ENCODE peak calls at places on chromosome 21, in six cellular contexts. One of them, this sample, is unnamed.
A peak's percentile ranks its signal among the peaks of the same experiment; 100 is the strongest.

GRCh38 chr21:46227811-46228344 is 696 bp downstream of the LSS start:
- DNase-seq in SJCRH30: no peak
- DNase-seq in right atrium auricular region: no peak
- DNase-seq in K562: no peak
- DNase-seq in psoas muscle: no peak
- DNase-seq in uterus: no peak
- DNase-seq in this sample: peak; percentile 55

GRCh38 chr21:31893841-31894240 is 21.0 kb downstream of the HUNK start:
- DNase-seq in SJCRH30: peak; percentile 35
- DNase-seq in right atrium auricular region: no peak
- DNase-seq in K562: no peak
- DNase-seq in psoas muscle: no peak
- DNase-seq in uterus: no peak
- DNase-seq in this sample: no peak

GRCh38 chr21:45078877-45079281 is 4.5 kb downstream of the ADARB1 start:
- DNase-seq in SJCRH30: no peak
- DNase-seq in right atrium auricular region: no peak
- DNase-seq in K562: no peak
- DNase-seq in psoas muscle: no peak
- DNase-seq in uterus: no peak
- DNase-seq in this sample: peak; percentile 60

GRCh38 chr21:19034041-19034440 is 630.5 kb upstream of the TMPRSS15 start:
- DNase-seq in SJCRH30: no peak
- DNase-seq in right atrium auricular region: no peak
- DNase-seq in K562: no peak
- DNase-seq in psoas muscle: no peak
- DNase-seq in uterus: no peak
- DNase-seq in this sample: no peak

GRCh38 chr21:17610862-17611261 is 1.8 kb downstream of the BTG3 start:
- DNase-seq in SJCRH30: no peak
- DNase-seq in right atrium auricular region: no peak
- DNase-seq in K562: no peak
- DNase-seq in psoas muscle: no peak
- DNase-seq in uterus: no peak
- DNase-seq in this sample: no peak

GRCh38 chr21:45361033-45361997 is 43.6 kb upstream of the COL18A1 start:
- DNase-seq in SJCRH30: no peak
- DNase-seq in right atrium auricular region: no peak
- DNase-seq in K562: no peak
- DNase-seq in psoas muscle: no peak
- DNase-seq in uterus: no peak
- DNase-seq in this sample: no peak

GRCh38 chr21:45593162-45594022 is 50.1 kb upstream of the PCBP3 start:
- DNase-seq in SJCRH30: no peak
- DNase-seq in right atrium auricular region: no peak
- DNase-seq in K562: peak; percentile 7
- DNase-seq in psoas muscle: no peak
- DNase-seq in uterus: no peak
- DNase-seq in this sample: peak; percentile 34

GRCh38 chr21:46637952-46638746 is 2.7 kb downstream of the PRMT2 start:
- DNase-seq in SJCRH30: no peak
- DNase-seq in right atrium auricular region: no peak
- DNase-seq in K562: no peak
- DNase-seq in psoas muscle: no peak
- DNase-seq in uterus: no peak
- DNase-seq in this sample: no peak

GRCh38 chr21:44871576-44872265 is 1.8 kb downstream of the PTTG1IP start:
- DNase-seq in SJCRH30: no peak
- DNase-seq in right atrium auricular region: peak; percentile 86
- DNase-seq in K562: no peak
- DNase-seq in psoas muscle: peak; percentile 60
- DNase-seq in uterus: no peak
- DNase-seq in this sample: peak; percentile 74

GRCh38 chr21:28754127-28754611 is 238.5 kb downstream of the LTN1 start:
- DNase-seq in SJCRH30: no peak
- DNase-seq in right atrium auricular region: peak; percentile 88
- DNase-seq in K562: no peak
- DNase-seq in psoas muscle: no peak
- DNase-seq in uterus: peak; percentile 30
- DNase-seq in this sample: peak; percentile 68

GRCh38 chr21:44482581-44483287 is 27.4 kb downstream of the LRRC3 start:
- DNase-seq in SJCRH30: no peak
- DNase-seq in right atrium auricular region: no peak
- DNase-seq in K562: no peak
- DNase-seq in psoas muscle: no peak
- DNase-seq in uterus: no peak
- DNase-seq in this sample: no peak

GRCh38 chr21:41211041-41211426 is 43.1 kb downstream of the BACE2 start:
- DNase-seq in SJCRH30: no peak
- DNase-seq in right atrium auricular region: no peak
- DNase-seq in K562: no peak
- DNase-seq in psoas muscle: no peak
- DNase-seq in uterus: no peak
- DNase-seq in this sample: no peak

GRCh38 chr21:45721656-45722055 is 78.1 kb downstream of the PCBP3 start:
- DNase-seq in SJCRH30: no peak
- DNase-seq in right atrium auricular region: no peak
- DNase-seq in K562: no peak
- DNase-seq in psoas muscle: no peak
- DNase-seq in uterus: no peak
- DNase-seq in this sample: no peak

GRCh38 chr21:14493731-14494130 is 52.4 kb downstream of the SAMSN1 start:
- DNase-seq in SJCRH30: no peak
- DNase-seq in right atrium auricular region: no peak
- DNase-seq in K562: no peak
- DNase-seq in psoas muscle: no peak
- DNase-seq in uterus: no peak
- DNase-seq in this sample: no peak

GRCh38 chr21:32682696-32683474 is 44.9 kb downstream of the SYNJ1 start:
- DNase-seq in SJCRH30: no peak
- DNase-seq in right atrium auricular region: no peak
- DNase-seq in K562: no peak
- DNase-seq in psoas muscle: no peak
- DNase-seq in uterus: no peak
- DNase-seq in this sample: no peak

GRCh38 chr21:40685121-40685630 is 161.8 kb downstream of the DSCAM start:
- DNase-seq in SJCRH30: no peak
- DNase-seq in right atrium auricular region: no peak
- DNase-seq in K562: no peak
- DNase-seq in psoas muscle: no peak
- DNase-seq in uterus: no peak
- DNase-seq in this sample: no peak

GRCh38 chr21:16800536-16800935 is 712.3 kb upstream of the CXADR start:
- DNase-seq in SJCRH30: no peak
- DNase-seq in right atrium auricular region: no peak
- DNase-seq in K562: no peak
- DNase-seq in psoas muscle: no peak
- DNase-seq in uterus: no peak
- DNase-seq in this sample: no peak

GRCh38 chr21:24716306-24716918 is 890.9 kb downstream of the MRPL39 start:
- DNase-seq in SJCRH30: no peak
- DNase-seq in right atrium auricular region: no peak
- DNase-seq in K562: no peak
- DNase-seq in psoas muscle: no peak
- DNase-seq in uterus: no peak
- DNase-seq in this sample: no peak

GRCh38 chr21:40054403-40054802 is 187.2 kb downstream of the PCP4 start:
- DNase-seq in SJCRH30: peak; percentile 64
- DNase-seq in right atrium auricular region: peak; percentile 60
- DNase-seq in K562: no peak
- DNase-seq in psoas muscle: no peak
- DNase-seq in uterus: peak; percentile 22
- DNase-seq in this sample: peak; percentile 79

GRCh38 chr21:18467715-18468114 is 64.1 kb upstream of the TMPRSS15 start:
- DNase-seq in SJCRH30: no peak
- DNase-seq in right atrium auricular region: no peak
- DNase-seq in K562: no peak
- DNase-seq in psoas muscle: no peak
- DNase-seq in uterus: no peak
- DNase-seq in this sample: no peak

GRCh38 chr21:31490471-31490870 is 146.4 kb upstream of the TIAM1 start:
- DNase-seq in SJCRH30: peak; percentile 18
- DNase-seq in right atrium auricular region: no peak
- DNase-seq in K562: peak; percentile 79
- DNase-seq in psoas muscle: no peak
- DNase-seq in uterus: no peak
- DNase-seq in this sample: no peak

GRCh38 chr21:27953328-27954045 is 986.6 kb upstream of the ADAMTS5 start:
- DNase-seq in SJCRH30: no peak
- DNase-seq in right atrium auricular region: no peak
- DNase-seq in K562: no peak
- DNase-seq in psoas muscle: no peak
- DNase-seq in uterus: no peak
- DNase-seq in this sample: no peak

GRCh38 chr21:44765231-44766013 is 36.2 kb downstream of the UBE2G2 start:
- DNase-seq in SJCRH30: no peak
- DNase-seq in right atrium auricular region: no peak
- DNase-seq in K562: peak; percentile 88
- DNase-seq in psoas muscle: no peak
- DNase-seq in uterus: no peak
- DNase-seq in this sample: no peak

GRCh38 chr21:32140212-32141008 is 138.4 kb downstream of the MIS18A start:
- DNase-seq in SJCRH30: no peak
- DNase-seq in right atrium auricular region: no peak
- DNase-seq in K562: no peak
- DNase-seq in psoas muscle: no peak
- DNase-seq in uterus: no peak
- DNase-seq in this sample: no peak

GRCh38 chr21:28177008-28177603 is 815.6 kb downstream of the LTN1 start:
- DNase-seq in SJCRH30: no peak
- DNase-seq in right atrium auricular region: no peak
- DNase-seq in K562: no peak
- DNase-seq in psoas muscle: no peak
- DNase-seq in uterus: no peak
- DNase-seq in this sample: no peak

GRCh38 chr21:29175408-29176147 is 45.1 kb downstream of the MAP3K7CL start:
- DNase-seq in SJCRH30: no peak
- DNase-seq in right atrium auricular region: no peak
- DNase-seq in K562: no peak
- DNase-seq in psoas muscle: no peak
- DNase-seq in uterus: no peak
- DNase-seq in this sample: no peak

GRCh38 chr21:45280969-45281368 is 6.7 kb downstream of the POFUT2 start:
- DNase-seq in SJCRH30: no peak
- DNase-seq in right atrium auricular region: no peak
- DNase-seq in K562: no peak
- DNase-seq in psoas muscle: no peak
- DNase-seq in uterus: no peak
- DNase-seq in this sample: no peak

GRCh38 chr21:19541612-19542011 is 1138.0 kb upstream of the TMPRSS15 start:
- DNase-seq in SJCRH30: no peak
- DNase-seq in right atrium auricular region: no peak
- DNase-seq in K562: no peak
- DNase-seq in psoas muscle: no peak
- DNase-seq in uterus: no peak
- DNase-seq in this sample: no peak

GRCh38 chr21:18138507-18138906 is 106.1 kb upstream of the CHODL start:
- DNase-seq in SJCRH30: no peak
- DNase-seq in right atrium auricular region: no peak
- DNase-seq in K562: no peak
- DNase-seq in psoas muscle: no peak
- DNase-seq in uterus: no peak
- DNase-seq in this sample: no peak

GRCh38 chr21:46207920-46208571 is 20.5 kb downstream of the LSS start:
- DNase-seq in SJCRH30: peak; percentile 61
- DNase-seq in right atrium auricular region: no peak
- DNase-seq in K562: no peak
- DNase-seq in psoas muscle: no peak
- DNase-seq in uterus: no peak
- DNase-seq in this sample: no peak

GRCh38 chr21:44516828-44517174 is 23.2 kb downstream of the KRTAP10-1 start:
- DNase-seq in SJCRH30: no peak
- DNase-seq in right atrium auricular region: no peak
- DNase-seq in K562: no peak
- DNase-seq in psoas muscle: no peak
- DNase-seq in uterus: no peak
- DNase-seq in this sample: no peak

GRCh38 chr21:46117586-46118304 is 19.8 kb downstream of the COL6A2 start:
- DNase-seq in SJCRH30: peak; percentile 1
- DNase-seq in right atrium auricular region: no peak
- DNase-seq in K562: no peak
- DNase-seq in psoas muscle: no peak
- DNase-seq in uterus: peak; percentile 20
- DNase-seq in this sample: peak; percentile 71

GRCh38 chr21:32328595-32328994 is 29.9 kb downstream of the MRAP start:
- DNase-seq in SJCRH30: no peak
- DNase-seq in right atrium auricular region: no peak
- DNase-seq in K562: no peak
- DNase-seq in psoas muscle: no peak
- DNase-seq in uterus: no peak
- DNase-seq in this sample: no peak

GRCh38 chr21:42923553-42924432 is 1.6 kb downstream of the ERVH48-1 start:
- DNase-seq in SJCRH30: peak; percentile 89
- DNase-seq in right atrium auricular region: peak; percentile 86
- DNase-seq in K562: peak; percentile 93
- DNase-seq in psoas muscle: peak; percentile 57
- DNase-seq in uterus: peak; percentile 69
- DNase-seq in this sample: no peak
- H3K4me3 ChIP-seq in SJCRH30: no peak overlapping the region
- H3K4me3 ChIP-seq in right atrium auricular region: no peak overlapping the region
- H3K4me3 ChIP-seq in K562: no peak overlapping the region
- H3K4me3 ChIP-seq in psoas muscle: peak overlapping the region; percentile 25
- H3K4me3 ChIP-seq in uterus: peak overlapping the region; percentile 18
- H3K4me3 ChIP-seq in this sample: no peak overlapping the region

GRCh38 chr21:25994758-25995163 is 175.8 kb downstream of the APP start:
- DNase-seq in SJCRH30: no peak
- DNase-seq in right atrium auricular region: no peak
- DNase-seq in K562: no peak
- DNase-seq in psoas muscle: no peak
- DNase-seq in uterus: no peak
- DNase-seq in this sample: no peak
- H3K27me3 ChIP-seq in SJCRH30: no peaks in the 10 kb centered on the region
- H3K27me3 ChIP-seq in right atrium auricular region: no peaks in the 10 kb centered on the region
- H3K27me3 ChIP-seq in K562: no peaks in the 10 kb centered on the region
- H3K27me3 ChIP-seq in psoas muscle: no peaks in the 10 kb centered on the region
- H3K27me3 ChIP-seq in uterus: no peaks in the 10 kb centered on the region
- H3K27me3 ChIP-seq in this sample: no peaks in the 10 kb centered on the region

DNA sequence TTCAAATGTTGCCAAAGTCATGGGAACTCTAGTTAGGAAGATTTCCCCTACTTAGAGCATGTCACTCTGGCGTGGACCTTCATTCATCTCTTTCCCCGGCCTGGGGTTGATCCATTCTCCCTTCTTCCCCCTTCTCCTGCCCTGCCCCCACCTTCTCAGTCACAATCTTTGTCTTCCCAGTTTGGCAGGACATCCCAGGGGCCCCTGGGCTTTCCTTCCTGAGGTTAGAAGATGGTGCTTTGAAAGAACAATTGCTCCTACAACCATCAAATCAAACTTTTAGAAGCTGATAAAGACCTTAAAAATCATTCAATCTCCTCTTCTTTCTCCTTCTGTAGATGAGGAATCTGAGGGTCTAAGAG is 177.4 kb downstream of the CLIC6 start:
- DNase-seq in SJCRH30: no peak
- DNase-seq in right atrium auricular region: no peak
- DNase-seq in K562: no peak
- DNase-seq in psoas muscle: no peak
- DNase-seq in uterus: no peak
- DNase-seq in this sample: no peak
- H3K4me1 ChIP-seq in SJCRH30: peaks cover 29% of the 10 kb centered on the region
- H3K4me1 ChIP-seq in right atrium auricular region: no peaks in the 10 kb centered on the region
- H3K4me1 ChIP-seq in K562: no peaks in the 10 kb centered on the region
- H3K4me1 ChIP-seq in psoas muscle: peaks cover 47% of the 10 kb centered on the region
- H3K4me1 ChIP-seq in uterus: no peaks in the 10 kb centered on the region
- H3K4me1 ChIP-seq in this sample: peaks cover 8% of the 10 kb centered on the region

GRCh38 chr21:37659874-37660273 is 256.4 kb downstream of the KCNJ6 start:
- DNase-seq in SJCRH30: no peak
- DNase-seq in right atrium auricular region: no peak
- DNase-seq in K562: no peak
- DNase-seq in psoas muscle: no peak
- DNase-seq in uterus: no peak
- DNase-seq in this sample: no peak
- H3K4me3 ChIP-seq in SJCRH30: no peak overlapping the region
- H3K4me3 ChIP-seq in right atrium auricular region: no peak overlapping the region
- H3K4me3 ChIP-seq in K562: no peak overlapping the region
- H3K4me3 ChIP-seq in psoas muscle: no peak overlapping the region
- H3K4me3 ChIP-seq in uterus: no peak overlapping the region
- H3K4me3 ChIP-seq in this sample: no peak overlapping the region